ENCODE peak calls at places on chromosome 17, in seven cellular contexts. J is Peyer's patch, C is progenitor cell of endocrine pancreas, V is AG10803, Y is kidney epithelial cell, U is BJ, L is neural crest cell. X is an unnamed sample.

GRCh38 chr17:32487460-32488176 is 825 bp downstream of the CDK5R1 start:
- DNase-seq in J (peak), C (no peak), V (no peak), Y (no peak), U (no peak), L (no peak), X (no peak)

GRCh38 chr17:80874866-80875445 is 116.7 kb upstream of the CHMP6 start:
- DNase-seq in J (peak), C (no peak), V (no peak), Y (no peak), U (no peak), L (no peak), X (no peak)

GRCh38 chr17:4903051-4903818 is at the start of gene CHRNE:
- DNase-seq in J (peak), C (peak), V (peak), Y (no peak), U (no peak), L (peak), X (no peak)

GRCh38 chr17:65515512-65515911 is 45.9 kb downstream of the AXIN2 start:
- DNase-seq in J (peak), C (no peak), V (no peak), Y (no peak), U (no peak), L (no peak), X (no peak)

GRCh38 chr17:60641810-60642220 is 35.8 kb upstream of the BCAS3 start:
- DNase-seq in J (peak), C (peak), V (peak), Y (peak), U (peak), L (peak), X (peak)

GRCh38 chr17:6856054-6856453 is 24.5 kb upstream of the TEKT1 start:
- DNase-seq in J (no peak), C (no peak), V (no peak), Y (no peak), U (no peak), L (no peak), X (no peak)

GRCh38 chr17:8965394-8966168 is at the start of gene PIK3R5:
- DNase-seq in J (peak), C (peak), V (no peak), Y (no peak), U (no peak), L (peak), X (no peak)

GRCh38 chr17:80807882-80808281 is 183.8 kb upstream of the CHMP6 start:
- DNase-seq in J (no peak), C (no peak), V (no peak), Y (no peak), U (no peak), L (no peak), X (no peak)

GRCh38 chr17:77323413-77324171 is 182.8 kb downstream of the SEC14L1 start:
- DNase-seq in J (peak), C (no peak), V (peak), Y (no peak), U (no peak), L (no peak), X (no peak)

GRCh38 chr17:19744922-19745757 is 3.0 kb downstream of the ALDH3A1 start:
- DNase-seq in J (peak), C (peak), V (peak), Y (peak), U (no peak), L (peak), X (no peak)

GRCh38 chr17:80855968-80856862 is 135.4 kb upstream of the CHMP6 start:
- DNase-seq in J (peak), C (no peak), V (peak), Y (peak), U (peak), L (no peak), X (peak)

GRCh38 chr17:37824534-37825485 is 80.0 kb upstream of the HNF1B start:
- DNase-seq in J (no peak), C (no peak), V (peak), Y (peak), U (peak), L (no peak), X (no peak)

GRCh38 chr17:29622337-29623282 is at the start of gene CORO6:
- DNase-seq in J (peak), C (peak), V (peak), Y (no peak), U (no peak), L (peak), X (no peak)

GRCh38 chr17:48439473-48439872 is 9.5 kb upstream of the SKAP1 start:
- DNase-seq in J (no peak), C (no peak), V (no peak), Y (no peak), U (no peak), L (no peak), X (no peak)

GRCh38 chr17:65191805-65192740 is 54.9 kb downstream of the RGS9 start:
- DNase-seq in J (no peak), C (no peak), V (peak), Y (peak), U (no peak), L (no peak), X (no peak)

GRCh38 chr17:3963214-3964201 is 729 bp downstream of the ATP2A3 start:
- DNase-seq in J (peak), C (no peak), V (no peak), Y (no peak), U (no peak), L (no peak), X (no peak)

GRCh38 chr17:68089881-68090280 is 54.3 kb downstream of the KPNA2 start:
- DNase-seq in J (peak), C (no peak), V (no peak), Y (no peak), U (no peak), L (no peak), X (no peak)

DNA sequence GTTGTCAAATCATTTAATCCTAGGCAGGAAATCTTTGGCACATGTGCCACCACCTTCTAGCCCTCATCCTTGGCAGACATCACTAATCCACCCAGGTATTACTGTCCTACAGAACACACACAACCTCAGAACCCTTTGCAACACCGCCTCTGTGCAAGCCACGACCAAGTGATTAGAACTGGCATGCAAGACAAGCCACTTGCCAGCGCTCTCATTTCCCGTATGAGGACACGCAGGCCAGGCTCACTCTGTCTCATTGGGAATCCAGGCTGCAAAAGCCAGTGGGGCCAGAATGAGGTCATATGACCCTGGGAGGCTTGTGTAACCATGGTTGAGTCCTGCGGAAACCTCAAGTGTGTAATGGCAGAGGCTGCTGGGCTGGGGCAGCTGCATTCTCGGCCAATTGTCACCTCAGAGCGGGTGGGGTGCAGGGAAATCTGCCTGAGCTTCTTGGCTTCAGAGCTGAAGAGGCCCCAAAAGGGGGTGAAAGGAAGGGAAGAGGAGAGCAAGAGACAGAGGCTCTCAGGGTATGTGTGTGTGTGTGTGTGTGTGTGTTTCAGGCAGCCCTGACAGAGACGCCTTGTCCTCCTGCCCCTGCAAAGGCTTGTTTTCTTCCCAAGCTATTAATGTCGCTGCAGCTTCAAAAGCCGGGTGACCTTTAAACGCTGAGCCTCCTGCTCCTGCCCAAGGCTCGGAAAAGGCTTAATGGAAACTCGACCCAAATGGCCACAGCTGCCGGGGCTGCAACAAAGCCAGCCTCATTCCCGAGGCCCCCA is 43.2 kb upstream of the MRPS23 start:
- DNase-seq in J (peak), C (no peak), V (peak), Y (peak), U (peak), L (peak), X (peak)
- TF ChIP-seq CTCF in J (no peak), C (no peak), V (no peak), Y (no peak), U (no peak), L (no peak), X (no peak)

DNA sequence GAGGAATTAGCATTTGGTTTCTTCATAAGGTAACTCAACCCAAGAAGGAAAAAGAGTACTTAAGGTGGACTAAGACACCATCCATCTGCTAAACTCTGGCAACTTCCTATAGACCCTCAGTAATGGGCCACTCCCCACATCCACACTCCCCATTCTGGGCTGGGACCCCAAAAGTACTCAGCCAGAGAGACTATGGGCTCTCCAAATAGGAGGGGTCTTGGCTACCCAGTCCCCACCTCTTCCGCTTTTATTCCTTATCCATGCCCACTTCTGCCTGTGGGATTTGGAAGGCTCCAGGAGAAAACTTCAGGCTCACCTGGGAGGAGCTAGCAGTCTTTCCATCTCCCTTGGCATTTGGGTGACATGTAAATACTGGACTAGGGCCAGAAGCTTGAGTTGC is 164.5 kb upstream of the CCL2 start:
- DNase-seq in J (no peak), C (no peak), V (no peak), Y (no peak), U (no peak), L (no peak), X (no peak)
- TF ChIP-seq CTCF in J (no peak), C (no peak), V (no peak), Y (no peak), U (no peak), L (no peak), X (no peak)

GRCh38 chr17:45019177-45019711 is 32.2 kb downstream of the DCAKD start:
- DNase-seq in J (peak), C (peak), V (peak), Y (no peak), U (no peak), L (peak), X (no peak)
- TF ChIP-seq CTCF in J (no peak), C (peak), V (no peak), Y (no peak), U (peak), L (peak), X (peak)

DNA sequence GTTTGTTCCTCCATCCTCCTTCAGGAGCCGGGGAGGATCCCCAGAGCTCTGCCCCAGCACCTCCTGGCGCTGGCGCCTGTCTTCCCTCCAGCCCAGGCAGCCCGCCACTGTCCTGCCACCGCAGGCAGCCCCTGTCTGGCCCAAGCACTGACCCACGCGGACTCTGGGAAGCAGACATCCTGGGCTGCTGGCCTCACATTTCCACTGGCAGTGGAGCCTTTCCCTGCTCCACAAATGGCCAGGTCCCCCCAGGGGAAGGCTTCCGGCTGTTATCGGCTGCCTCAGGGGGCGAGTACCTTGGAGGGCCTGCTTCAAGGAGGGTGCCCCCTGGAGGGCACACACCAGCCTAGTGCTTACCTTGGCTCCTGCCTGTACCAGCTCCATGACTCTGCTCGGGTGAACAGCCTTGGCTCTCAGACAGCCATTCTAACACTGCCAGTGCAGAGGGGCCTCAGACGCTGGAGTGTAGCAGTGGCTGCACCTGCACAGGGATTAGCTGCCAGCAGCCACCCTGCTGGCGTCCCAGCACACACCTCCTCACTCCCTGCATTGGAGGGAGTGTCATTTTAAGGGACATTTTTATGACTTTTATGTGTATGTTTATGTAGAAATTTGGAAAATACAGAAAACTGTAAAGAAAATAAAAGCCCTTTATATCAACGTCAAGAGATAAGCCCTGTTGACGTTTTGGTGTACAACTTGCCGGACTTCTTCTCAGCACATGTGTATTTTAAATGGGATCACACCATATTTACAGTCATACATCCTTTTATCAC is 21.0 kb downstream of the ACE start:
- DNase-seq in J (no peak), C (no peak), V (no peak), Y (no peak), U (no peak), L (no peak), X (peak)
- TF ChIP-seq CTCF in J (no peak), C (peak), V (peak), Y (peak), U (no peak), L (peak), X (peak)

DNA sequence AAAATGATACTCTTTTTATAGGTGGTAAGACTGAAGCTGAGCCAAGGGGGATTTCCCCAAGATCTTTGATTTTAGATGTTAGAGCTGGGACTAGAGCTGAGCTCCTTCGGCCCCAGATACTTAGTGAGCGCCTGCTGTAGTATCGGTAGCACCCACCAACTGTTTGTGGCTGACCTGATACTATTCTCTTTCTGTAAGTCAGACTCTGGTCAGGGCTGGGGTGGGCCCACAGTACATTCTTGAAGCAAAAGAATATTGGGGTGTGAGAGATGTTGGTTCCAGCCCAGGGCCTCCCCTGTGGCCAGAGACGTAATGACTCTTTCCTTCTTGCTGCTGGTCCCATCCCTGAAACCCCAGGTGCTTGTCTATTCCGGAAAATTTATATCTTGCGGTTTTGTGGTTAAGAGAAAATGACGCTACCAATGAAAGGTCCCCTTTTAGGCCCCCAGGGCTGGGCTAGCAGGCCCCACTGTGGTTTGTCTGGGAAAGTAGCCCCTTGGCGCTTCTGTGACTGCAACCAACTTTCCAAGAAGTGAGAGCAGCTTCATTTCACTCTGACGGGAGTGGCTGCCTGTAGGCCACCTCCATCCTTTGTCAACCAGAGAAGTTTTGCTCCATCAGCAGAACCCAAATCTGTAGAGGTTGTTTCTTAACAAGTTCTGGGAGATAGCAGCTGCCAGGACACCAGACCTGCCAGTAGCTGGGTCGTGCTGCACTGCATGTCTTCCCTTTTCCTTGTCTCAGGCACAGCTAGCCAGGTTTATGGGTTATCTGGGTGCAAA is 86.4 kb upstream of the LGALS9 start:
- DNase-seq in J (no peak), C (no peak), V (no peak), Y (no peak), U (no peak), L (no peak), X (no peak)
- TF ChIP-seq CTCF in J (no peak), C (no peak), V (no peak), Y (no peak), U (no peak), L (no peak), X (no peak)

GRCh38 chr17:78619334-78619733 is 42.1 kb upstream of the DNAH17 start:
- DNase-seq in J (no peak), C (no peak), V (no peak), Y (no peak), U (no peak), L (no peak), X (no peak)
- TF ChIP-seq CTCF in J (no peak), C (no peak), V (no peak), Y (no peak), U (no peak), L (no peak), X (no peak)

GRCh38 chr17:82037113-82037888 is at the start of gene DCXR:
- DNase-seq in J (peak), C (peak), V (peak), Y (peak), U (peak), L (peak), X (peak)

GRCh38 chr17:82035488-82035887 is 2.0 kb downstream of the DCXR start:
- DNase-seq in J (no peak), C (no peak), V (no peak), Y (no peak), U (no peak), L (no peak), X (no peak)

GRCh38 chr17:82036634-82037112 is 824 bp downstream of the DCXR start:
- DNase-seq in J (no peak), C (no peak), V (no peak), Y (no peak), U (no peak), L (no peak), X (no peak)

GRCh38 chr17:82034371-82035011 is 3.0 kb downstream of the DCXR start:
- DNase-seq in J (no peak), C (no peak), V (no peak), Y (no peak), U (no peak), L (no peak), X (no peak)

GRCh38 chr17:82035956-82036633 is 1.4 kb downstream of the DCXR start:
- DNase-seq in J (no peak), C (no peak), V (no peak), Y (no peak), U (no peak), L (no peak), X (no peak)
- TF ChIP-seq CTCF in J (no peak), C (no peak), V (no peak), Y (no peak), U (no peak), L (no peak), X (no peak)

GRCh38 chr17:27809555-27809954 is 9.2 kb upstream of the NOS2 start:
- DNase-seq in J (no peak), C (no peak), V (no peak), Y (no peak), U (no peak), L (no peak), X (no peak)
- TF ChIP-seq CTCF in J (no peak), C (no peak), V (no peak), Y (no peak), U (no peak), L (no peak), X (no peak)

GRCh38 chr17:41666708-41667279 is 21.9 kb upstream of the EIF1 start:
- DNase-seq in J (peak), C (peak), V (peak), Y (no peak), U (no peak), L (peak), X (no peak)

GRCh38 chr17:41666336-41666680 is 22.4 kb upstream of the EIF1 start:
- DNase-seq in J (peak), C (no peak), V (peak), Y (no peak), U (no peak), L (no peak), X (no peak)

GRCh38 chr17:41665566-41666335 is 22.9 kb upstream of the EIF1 start:
- DNase-seq in J (peak), C (peak), V (peak), Y (no peak), U (no peak), L (peak), X (no peak)

GRCh38 chr17:41664587-41665565 is 23.8 kb upstream of the EIF1 start:
- DNase-seq in J (no peak), C (no peak), V (no peak), Y (no peak), U (no peak), L (no peak), X (no peak)

DNA sequence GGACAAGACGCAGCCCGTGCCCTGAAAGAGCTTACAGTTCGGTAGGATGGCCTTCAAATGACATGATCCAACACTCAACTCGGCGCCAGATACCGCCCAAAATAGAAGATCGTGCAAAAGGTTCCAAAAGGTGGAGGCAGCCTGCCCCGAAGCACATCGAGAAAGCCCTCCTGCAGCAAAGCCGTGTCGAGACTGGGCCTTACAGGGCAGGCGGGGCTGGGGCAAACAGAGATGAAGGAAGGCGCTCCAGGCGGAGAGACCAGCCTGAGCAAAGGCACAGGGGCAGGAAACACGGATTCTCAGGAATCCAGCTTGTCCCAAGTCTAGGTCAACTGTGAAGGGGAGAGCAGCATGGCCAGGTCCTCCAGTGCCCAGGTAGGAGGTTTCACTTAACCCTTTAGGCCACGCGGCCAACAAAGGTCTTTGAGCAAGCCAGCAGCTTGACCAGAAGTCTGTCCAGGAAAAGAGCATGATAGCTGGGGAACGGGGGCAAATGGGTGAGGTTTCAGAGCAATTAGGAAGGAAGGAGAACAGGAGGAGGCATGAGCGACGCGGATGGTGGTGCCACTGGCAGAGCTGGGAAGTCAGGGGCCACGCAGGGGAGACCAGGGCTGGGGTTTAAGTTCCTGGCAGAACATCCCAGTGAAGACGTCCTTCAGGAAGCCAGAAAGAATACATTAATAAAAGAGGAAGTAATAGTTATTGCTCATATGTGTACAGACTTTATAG is 21.2 kb upstream of the EIF1 start:
- DNase-seq in J (no peak), C (no peak), V (no peak), Y (no peak), U (no peak), L (no peak), X (no peak)
- TF ChIP-seq CTCF in J (no peak), C (no peak), V (no peak), Y (no peak), U (no peak), L (no peak), X (no peak)